ENCODE peak calls at places on chromosomes 3 and 15, in four cellular contexts. I is fibroblast of lung, R is mesendoderm, P is endothelial cell of umbilical vein. Q is an unnamed sample. For H3K4me1 and H3K36me3, the result is how much of the 10 kb centered on the place peaks cover.

GRCh38 chr3:142602630-142603339 is 6.6 kb downstream of the PLS1 start:
- DNase-seq in I (no peak), R (no peak), P (no peak), Q (no peak)

GRCh38 chr3:24096695-24097290 is 151.7 kb downstream of the NR1D2 start:
- DNase-seq in I (no peak), R (no peak), P (no peak), Q (peak)

GRCh38 chr3:141235661-141236171 is 4.1 kb downstream of the PXYLP1 start:
- DNase-seq in I (no peak), R (peak), P (no peak), Q (no peak)

GRCh38 chr3:173770011-173770410 is 372.5 kb downstream of the NLGN1 start:
- DNase-seq in I (peak), R (no peak), P (peak), Q (peak)

GRCh38 chr3:133998691-133999241 is 31.0 kb downstream of the SLCO2A1 start:
- DNase-seq in I (no peak), R (no peak), P (no peak), Q (no peak)

GRCh38 chr15:66730168-66731014 is 28.4 kb downstream of the SMAD6 start:
- DNase-seq in I (no peak), R (no peak), P (peak), Q (peak)

GRCh38 chr3:127694467-127695215 is 21.9 kb downstream of the ABTB1 start:
- DNase-seq in I (no peak), R (peak), P (peak), Q (peak)

GRCh38 chr3:141955163-141955562 is 78.7 kb downstream of the ATP1B3 start:
- DNase-seq in I (no peak), R (no peak), P (no peak), Q (peak)

GRCh38 chr3:7172996-7173395 is 312.1 kb downstream of the GRM7 start:
- DNase-seq in I (no peak), R (no peak), P (no peak), Q (no peak)

GRCh38 chr3:128280466-128281455 is 127.5 kb downstream of the EEFSEC start:
- DNase-seq in I (no peak), R (peak), P (no peak), Q (no peak)

GRCh38 chr3:51392301-51393095 is 1.4 kb downstream of the RBM15B start:
- DNase-seq in I (no peak), R (no peak), P (no peak), Q (no peak)
- H3K4me1 ChIP-seq in I (under half), R (under half), P (under half), Q (half or more)

GRCh38 chr15:78682013-78682651 is 41.1 kb upstream of the CHRNB4 start:
- DNase-seq in I (no peak), R (no peak), P (no peak), Q (no peak)
- H3K9ac ChIP-seq in I (no peak), R (no peak), P (no peak), Q (no peak)

GRCh38 chr3:11591401-11592266 is 52.1 kb downstream of the VGLL4 start:
- DNase-seq in I (peak), R (peak), P (peak), Q (peak)

GRCh38 chr3:11588755-11589154 is 55.0 kb downstream of the VGLL4 start:
- DNase-seq in I (no peak), R (no peak), P (no peak), Q (no peak)

GRCh38 chr3:11589706-11590105 is 54.0 kb downstream of the VGLL4 start:
- DNase-seq in I (no peak), R (no peak), P (no peak), Q (no peak)

GRCh38 chr3:11592460-11593298 is 51.0 kb downstream of the VGLL4 start:
- DNase-seq in I (no peak), R (no peak), P (peak), Q (no peak)

DNA sequence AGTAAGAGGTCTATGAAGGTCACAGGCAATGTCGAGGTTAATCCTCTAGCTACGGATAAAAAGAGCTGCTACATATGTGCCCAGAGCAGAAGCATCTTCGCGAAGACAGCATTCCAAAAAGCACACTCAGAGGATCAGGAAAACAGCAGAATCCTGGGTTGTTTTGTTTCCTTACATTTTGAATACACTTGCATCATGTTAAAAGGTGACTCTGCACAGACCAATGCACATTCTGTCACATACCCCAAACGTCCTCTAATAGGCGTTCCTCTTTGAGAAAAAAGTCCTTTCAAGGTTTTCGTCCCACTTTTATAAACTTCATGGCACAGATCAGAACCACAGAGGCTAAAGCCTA is 52.7 kb downstream of the VGLL4 start:
- DNase-seq in I (no peak), R (peak), P (no peak), Q (peak)
- H3K36me3 ChIP-seq in I (under half), R (under half), P (under half), Q (under half)

GRCh38 chr15:38671675-38672141 is 107.1 kb upstream of the RASGRP1 start:
- DNase-seq in I (no peak), R (no peak), P (no peak), Q (no peak)

GRCh38 chr15:38674440-38674839 is 109.8 kb upstream of the RASGRP1 start:
- DNase-seq in I (no peak), R (no peak), P (no peak), Q (no peak)

GRCh38 chr15:38670142-38671002 is 105.8 kb upstream of the RASGRP1 start:
- DNase-seq in I (no peak), R (no peak), P (no peak), Q (no peak)

GRCh38 chr15:38671003-38671382 is 106.4 kb upstream of the RASGRP1 start:
- DNase-seq in I (no peak), R (no peak), P (no peak), Q (no peak)

DNA sequence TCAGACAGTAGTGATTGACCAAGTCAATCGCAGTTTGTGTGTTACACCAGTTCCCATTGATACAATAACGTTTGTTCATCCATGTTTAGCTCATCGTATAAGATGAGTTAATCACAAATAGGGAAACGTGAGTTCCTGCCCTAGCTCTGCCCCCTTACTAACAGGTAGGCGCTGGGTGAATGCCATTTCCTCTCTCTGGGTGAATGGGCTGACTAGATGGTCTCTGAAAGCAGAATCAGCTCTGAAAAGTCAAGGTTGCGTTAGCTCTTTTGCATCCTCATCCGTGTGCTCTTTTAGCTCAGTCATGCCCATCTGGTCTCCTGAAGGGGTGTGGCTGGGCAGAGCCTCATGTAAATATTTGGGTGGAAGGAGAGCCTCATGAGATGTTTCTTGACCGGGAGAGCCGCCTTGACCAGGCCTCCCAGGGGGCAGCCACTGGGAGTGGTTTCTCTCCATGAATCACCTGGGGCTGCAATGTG is 108.2 kb upstream of the RASGRP1 start:
- DNase-seq in I (no peak), R (no peak), P (no peak), Q (no peak)
- H3K4me1 ChIP-seq in I (under half), R (under half), P (under half), Q (under half)

DNA sequence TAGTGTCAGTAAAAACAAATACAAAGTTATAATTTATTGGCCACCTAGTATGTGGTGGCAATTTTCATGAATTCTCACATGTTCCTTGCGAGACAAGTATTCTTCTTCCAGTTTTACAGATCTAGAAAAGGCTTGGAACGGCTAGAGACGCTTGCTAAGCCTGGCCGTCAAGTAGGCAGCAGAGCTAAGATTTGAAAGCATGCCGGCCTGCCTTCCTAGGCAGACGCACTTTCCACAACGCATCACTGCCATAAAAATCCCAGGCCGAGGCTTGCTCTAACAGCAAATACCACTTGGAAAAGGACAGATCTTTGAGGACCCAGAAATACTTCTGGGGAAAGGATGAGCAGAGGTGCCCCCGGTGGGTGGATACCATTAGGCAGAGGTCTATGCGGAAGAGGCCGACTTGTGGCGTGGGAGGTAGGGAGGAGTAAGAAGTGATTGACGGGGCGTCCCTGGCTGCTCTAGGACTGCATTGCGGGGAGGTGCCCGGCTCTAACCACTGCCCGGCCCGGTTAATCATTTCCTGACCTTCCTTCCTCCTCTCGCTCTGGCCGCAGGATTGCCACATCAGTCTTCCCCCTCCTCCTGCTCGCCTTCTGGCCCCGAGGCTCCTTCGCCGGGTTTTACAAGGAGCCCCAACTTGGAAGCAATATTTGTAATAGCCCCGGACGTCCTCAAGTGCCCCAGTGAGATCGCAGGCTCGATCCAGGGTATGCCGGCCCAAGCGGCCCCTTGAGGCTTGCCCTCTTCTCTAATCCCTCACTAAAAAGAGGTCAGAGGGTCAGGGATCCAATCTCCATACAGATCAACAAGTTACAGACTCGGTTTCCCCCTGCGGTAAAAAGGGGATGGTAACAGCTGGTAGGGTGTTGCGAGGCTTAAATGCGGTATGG is 1.3 kb upstream of the USP3 start:
- DNase-seq in I (peak), R (peak), P (peak), Q (no peak)
- H3K9ac ChIP-seq in I (peak), R (peak), P (peak), Q (peak)

GRCh38 chr3:39189648-39190269 is 2.6 kb downstream of the XIRP1 start:
- DNase-seq in I (peak), R (peak), P (peak), Q (peak)
- H3K36me3 ChIP-seq in I (under half), R (under half), P (under half), Q (under half)

Q was measured in adipocyte.